ENCODE peak calls at places on chromosome 10, in four cellular contexts. One of them, this sample, is unnamed.

GRCh38 chr10:112461029-112461887 is 14.2 kb downstream of the VTI1A start:
- DNase-seq in K562: no peak
- DNase-seq in HCT116: peak; percentile 83
- DNase-seq in HepG2: no peak
- DNase-seq in this sample: peak; percentile 86

GRCh38 chr10:102281103-102281502 is 35.8 kb downstream of the GBF1 start:
- DNase-seq in K562: no peak
- DNase-seq in HCT116: no peak
- DNase-seq in HepG2: no peak
- DNase-seq in this sample: no peak

GRCh38 chr10:46050956-46051355 is 4.9 kb upstream of the MSMB start:
- DNase-seq in K562: no peak
- DNase-seq in HCT116: no peak
- DNase-seq in HepG2: no peak
- DNase-seq in this sample: no peak

GRCh38 chr10:101611506-101611905 is 23.4 kb downstream of the DPCD start:
- DNase-seq in K562: no peak
- DNase-seq in HCT116: no peak
- DNase-seq in HepG2: no peak
- DNase-seq in this sample: no peak

GRCh38 chr10:4396401-4397283 is 429.4 kb upstream of the AKR1E2 start:
- DNase-seq in K562: no peak
- DNase-seq in HCT116: no peak
- DNase-seq in HepG2: no peak
- DNase-seq in this sample: no peak

GRCh38 chr10:11509036-11509435 is 102.4 kb downstream of the USP6NL start:
- DNase-seq in K562: no peak
- DNase-seq in HCT116: no peak
- DNase-seq in HepG2: no peak
- DNase-seq in this sample: no peak

GRCh38 chr10:102593074-102593803 is 51.0 kb upstream of the TRIM8 start:
- DNase-seq in K562: no peak
- DNase-seq in HCT116: no peak
- DNase-seq in HepG2: peak; percentile 61
- DNase-seq in this sample: no peak

GRCh38 chr10:75469018-75469616 is 37.7 kb downstream of the LRMDA start:
- DNase-seq in K562: no peak
- DNase-seq in HCT116: no peak
- DNase-seq in HepG2: peak; percentile 6
- DNase-seq in this sample: no peak

GRCh38 chr10:132938472-132939329 is 3.7 kb downstream of the CFAP46 start:
- DNase-seq in K562: peak; percentile 35
- DNase-seq in HCT116: no peak
- DNase-seq in HepG2: peak; percentile 29
- DNase-seq in this sample: no peak

GRCh38 chr10:68562666-68563522 is 2.8 kb downstream of the TET1 start:
- DNase-seq in K562: peak; percentile 67
- DNase-seq in HCT116: no peak
- DNase-seq in HepG2: no peak
- DNase-seq in this sample: no peak

GRCh38 chr10:122213766-122214165 is 57.3 kb upstream of the BTBD16 start:
- DNase-seq in K562: no peak
- DNase-seq in HCT116: no peak
- DNase-seq in HepG2: no peak
- DNase-seq in this sample: no peak

GRCh38 chr10:88676283-88677060 is 12.2 kb downstream of the LIPF start:
- DNase-seq in K562: no peak
- DNase-seq in HCT116: no peak
- DNase-seq in HepG2: no peak
- DNase-seq in this sample: no peak

GRCh38 chr10:6647811-6648526 is 67.9 kb upstream of the PRKCQ start:
- DNase-seq in K562: peak; percentile 74
- DNase-seq in HCT116: peak; percentile 22
- DNase-seq in HepG2: peak; percentile 36
- DNase-seq in this sample: no peak

GRCh38 chr10:84155521-84155920 is 16.2 kb downstream of the GHITM start:
- DNase-seq in K562: no peak
- DNase-seq in HCT116: no peak
- DNase-seq in HepG2: no peak
- DNase-seq in this sample: no peak

GRCh38 chr10:133298466-133298865 is 10.2 kb downstream of the TUBGCP2 start:
- DNase-seq in K562: no peak
- DNase-seq in HCT116: no peak
- DNase-seq in HepG2: no peak
- DNase-seq in this sample: no peak

GRCh38 chr10:31871266-31871887 is 57.3 kb downstream of the ARHGAP12 start:
- DNase-seq in K562: no peak
- DNase-seq in HCT116: no peak
- DNase-seq in HepG2: no peak
- DNase-seq in this sample: no peak

GRCh38 chr10:75062191-75062849 is 49.1 kb upstream of the SAMD8 start:
- DNase-seq in K562: no peak
- DNase-seq in HCT116: no peak
- DNase-seq in HepG2: no peak
- DNase-seq in this sample: no peak

GRCh38 chr10:99661370-99661749 is 2.1 kb downstream of the ENTPD7 start:
- DNase-seq in K562: no peak
- DNase-seq in HCT116: no peak
- DNase-seq in HepG2: no peak
- DNase-seq in this sample: peak; percentile 94

GRCh38 chr10:131848296-131848695 is 52.5 kb upstream of the PPP2R2D start:
- DNase-seq in K562: no peak
- DNase-seq in HCT116: no peak
- DNase-seq in HepG2: no peak
- DNase-seq in this sample: no peak

GRCh38 chr10:60883187-60883586 is 60.8 kb downstream of the RHOBTB1 start:
- DNase-seq in K562: peak; percentile 46
- DNase-seq in HCT116: peak; percentile 8
- DNase-seq in HepG2: peak; percentile 43
- DNase-seq in this sample: peak; percentile 24

GRCh38 chr10:3720228-3721019 is 64.6 kb downstream of the KLF6 start:
- DNase-seq in K562: no peak
- DNase-seq in HCT116: no peak
- DNase-seq in HepG2: peak; percentile 17
- DNase-seq in this sample: no peak

GRCh38 chr10:94524146-94524545 is 21.4 kb upstream of the HELLS start:
- DNase-seq in K562: no peak
- DNase-seq in HCT116: no peak
- DNase-seq in HepG2: no peak
- DNase-seq in this sample: no peak

GRCh38 chr10:46525177-46525823 is 31.2 kb downstream of the GPRIN2 start:
- DNase-seq in K562: no peak
- DNase-seq in HCT116: peak; percentile 56
- DNase-seq in HepG2: no peak
- DNase-seq in this sample: no peak

GRCh38 chr10:37535459-37536246 is 321.8 kb downstream of the ZNF248 start:
- DNase-seq in K562: no peak
- DNase-seq in HCT116: no peak
- DNase-seq in HepG2: peak; percentile 50
- DNase-seq in this sample: no peak

GRCh38 chr10:47418966-47419365 is 34.9 kb upstream of the ZNF488 start:
- DNase-seq in K562: no peak
- DNase-seq in HCT116: no peak
- DNase-seq in HepG2: no peak
- DNase-seq in this sample: no peak

GRCh38 chr10:104330168-104331117 is 7.8 kb downstream of the ITPRIP start:
- DNase-seq in K562: no peak
- DNase-seq in HCT116: no peak
- DNase-seq in HepG2: peak; percentile 25
- DNase-seq in this sample: no peak

GRCh38 chr10:12181065-12181775 is 14.5 kb downstream of the NUDT5 start:
- DNase-seq in K562: no peak
- DNase-seq in HCT116: no peak
- DNase-seq in HepG2: no peak
- DNase-seq in this sample: no peak

GRCh38 chr10:97701438-97702064 is 12.0 kb upstream of the MARVELD1 start:
- DNase-seq in K562: peak; percentile 59
- DNase-seq in HCT116: no peak
- DNase-seq in HepG2: peak; percentile 70
- DNase-seq in this sample: peak; percentile 65

GRCh38 chr10:102121739-102122372 is 1.7 kb upstream of the LDB1 start:
- DNase-seq in K562: no peak
- DNase-seq in HCT116: no peak
- DNase-seq in HepG2: no peak
- DNase-seq in this sample: no peak

GRCh38 chr10:51651063-51651462 is 48.3 kb downstream of the CSTF2T start:
- DNase-seq in K562: no peak
- DNase-seq in HCT116: no peak
- DNase-seq in HepG2: no peak
- DNase-seq in this sample: no peak

GRCh38 chr10:14560274-14560673 is 214.4 kb downstream of the FAM107B start:
- DNase-seq in K562: no peak
- DNase-seq in HCT116: peak; percentile 28
- DNase-seq in HepG2: no peak
- DNase-seq in this sample: no peak

GRCh38 chr10:132498562-132499366 is 38.8 kb upstream of the INPP5A start:
- DNase-seq in K562: no peak
- DNase-seq in HCT116: no peak
- DNase-seq in HepG2: no peak
- DNase-seq in this sample: no peak

GRCh38 chr10:17984563-17984962 is 32.8 kb downstream of the SLC39A12 start:
- DNase-seq in K562: no peak
- DNase-seq in HCT116: no peak
- DNase-seq in HepG2: no peak
- DNase-seq in this sample: no peak

GRCh38 chr10:123567984-123568745 is 98.0 kb upstream of the GPR26 start:
- DNase-seq in K562: no peak
- DNase-seq in HCT116: no peak
- DNase-seq in HepG2: no peak
- DNase-seq in this sample: no peak

GRCh38 chr10:52443419-52444388 is 129.6 kb downstream of the DKK1 start:
- DNase-seq in K562: no peak
- DNase-seq in HCT116: peak; percentile 57
- DNase-seq in HepG2: peak; percentile 13
- DNase-seq in this sample: peak; percentile 86

GRCh38 chr10:17155821-17156220 is 26.2 kb upstream of the CUBN start:
- DNase-seq in K562: no peak
- DNase-seq in HCT116: no peak
- DNase-seq in HepG2: no peak
- DNase-seq in this sample: no peak

GRCh38 chr10:62681211-62681940 is 123.1 kb upstream of the ADO start:
- DNase-seq in K562: no peak
- DNase-seq in HCT116: no peak
- DNase-seq in HepG2: peak; percentile 36
- DNase-seq in this sample: no peak

GRCh38 chr10:131686781-131687419 is 213.9 kb upstream of the PPP2R2D start:
- DNase-seq in K562: no peak
- DNase-seq in HCT116: no peak
- DNase-seq in HepG2: no peak
- DNase-seq in this sample: no peak

GRCh38 chr10:69729326-69730048 is 72.2 kb upstream of the COL13A1 start:
- DNase-seq in K562: no peak
- DNase-seq in HCT116: no peak
- DNase-seq in HepG2: no peak
- DNase-seq in this sample: no peak

GRCh38 chr10:69731184-69731583 is 70.5 kb upstream of the COL13A1 start:
- DNase-seq in K562: no peak
- DNase-seq in HCT116: no peak
- DNase-seq in HepG2: no peak
- DNase-seq in this sample: no peak

GRCh38 chr10:69730251-69731156 is 71.2 kb upstream of the COL13A1 start:
- DNase-seq in K562: no peak
- DNase-seq in HCT116: no peak
- DNase-seq in HepG2: no peak
- DNase-seq in this sample: no peak

GRCh38 chr10:69726850-69727249 is 74.9 kb upstream of the COL13A1 start:
- DNase-seq in K562: no peak
- DNase-seq in HCT116: no peak
- DNase-seq in HepG2: no peak
- DNase-seq in this sample: no peak

GRCh38 chr10:69728335-69728861 is 73.3 kb upstream of the COL13A1 start:
- DNase-seq in K562: no peak
- DNase-seq in HCT116: no peak
- DNase-seq in HepG2: no peak
- DNase-seq in this sample: no peak
- TF ChIP-seq TCF7L2 in K562: no peak
- TF ChIP-seq TCF7L2 in HCT116: no peak
- TF ChIP-seq TCF7L2 in HepG2: no peak
- TF ChIP-seq TCF7L2 in this sample: no peak

GRCh38 chr10:72069751-72070501 is 18.4 kb downstream of the SPOCK2 start:
- DNase-seq in K562: no peak
- DNase-seq in HCT116: no peak
- DNase-seq in HepG2: no peak
- DNase-seq in this sample: no peak

GRCh38 chr10:72068901-72069446 is 19.4 kb downstream of the SPOCK2 start:
- DNase-seq in K562: no peak
- DNase-seq in HCT116: no peak
- DNase-seq in HepG2: peak; percentile 65
- DNase-seq in this sample: no peak

GRCh38 chr10:72067463-72068125 is 20.8 kb downstream of the SPOCK2 start:
- DNase-seq in K562: no peak
- DNase-seq in HCT116: no peak
- DNase-seq in HepG2: no peak
- DNase-seq in this sample: no peak

GRCh38 chr10:72066318-72067284 is 21.8 kb downstream of the SPOCK2 start:
- DNase-seq in K562: no peak
- DNase-seq in HCT116: no peak
- DNase-seq in HepG2: no peak
- DNase-seq in this sample: no peak

GRCh38 chr10:72068126-72068765 is 20.1 kb downstream of the SPOCK2 start:
- DNase-seq in K562: no peak
- DNase-seq in HCT116: no peak
- DNase-seq in HepG2: no peak
- DNase-seq in this sample: no peak
- H3K4me1 ChIP-seq in K562: peaks cover 12% of the 10 kb centered on the region
- H3K4me1 ChIP-seq in HCT116: peaks cover 4% of the 10 kb centered on the region
- H3K4me1 ChIP-seq in HepG2: peaks cover 60% of the 10 kb centered on the region
- H3K4me1 ChIP-seq in this sample: peaks cover 47% of the 10 kb centered on the region

DNA sequence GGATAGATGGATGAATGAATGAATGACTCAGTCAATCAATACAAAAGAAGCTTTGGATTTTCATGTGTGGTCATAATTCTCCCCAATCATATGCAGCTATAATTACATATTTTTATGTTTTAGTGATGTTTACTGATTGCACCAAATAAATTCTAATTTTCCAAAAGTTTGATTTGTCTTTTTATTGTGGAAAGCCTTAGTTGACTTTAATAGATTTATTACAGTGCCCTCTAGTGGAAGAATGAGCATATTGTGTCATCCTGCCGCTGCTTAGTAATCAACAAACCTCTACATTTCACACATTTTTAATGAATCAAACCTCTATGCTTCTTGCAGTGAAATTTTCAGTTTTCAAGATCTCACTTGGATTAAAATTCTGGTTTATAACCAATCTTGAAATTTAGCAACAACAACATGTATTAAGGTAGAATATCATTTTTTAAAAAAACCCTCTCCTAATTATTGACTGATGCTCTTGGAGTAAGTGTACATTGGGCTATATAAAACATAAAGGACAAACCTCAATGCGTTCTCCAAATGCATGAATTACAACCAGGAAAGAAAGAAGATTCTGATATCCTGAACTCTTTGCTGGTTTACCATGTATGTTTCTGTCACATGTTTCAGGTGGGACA is 55.6 kb upstream of the PNLIP start:
- DNase-seq in K562: peak; percentile 23
- DNase-seq in HCT116: peak; percentile 28
- DNase-seq in HepG2: peak; percentile 5
- DNase-seq in this sample: peak; percentile 15
- TF ChIP-seq TCF7L2 in K562: no peak
- TF ChIP-seq TCF7L2 in HCT116: no peak
- TF ChIP-seq TCF7L2 in HepG2: no peak
- TF ChIP-seq TCF7L2 in this sample: no peak

GRCh38 chr10:119215371-119215770 is 8.0 kb downstream of the GRK5 start:
- DNase-seq in K562: no peak
- DNase-seq in HCT116: no peak
- DNase-seq in HepG2: no peak
- DNase-seq in this sample: no peak
- H3K4me1 ChIP-seq in K562: peaks cover 3% of the 10 kb centered on the region
- H3K4me1 ChIP-seq in HCT116: no peaks in the 10 kb centered on the region
- H3K4me1 ChIP-seq in HepG2: peaks cover 56% of the 10 kb centered on the region
- H3K4me1 ChIP-seq in this sample: peaks cover 43% of the 10 kb centered on the region

This sample was measured in Panc1.